ENCODE peak calls at places on chromosomes 2 and 18, in five cellular contexts. G, F, H, U and N are unnamed samples.
A peak's percentile ranks its signal among the peaks of the same experiment; 100 is the strongest.

GRCh38 chr18:26909599-26910290 is 44.2 kb upstream of the AQP4 start:
- DNase-seq in G (no peak), F (no peak), H (no peak), U (no peak), N (no peak)

GRCh38 chr18:777021-777420 is 35.0 kb downstream of the YES1 start:
- DNase-seq in G (no peak), F (no peak), H (no peak), U (no peak), N (no peak)

GRCh38 chr2:18896106-18896505 is 306.7 kb upstream of the NT5C1B start:
- DNase-seq in G (no peak), F (no peak), H (no peak), U (no peak), N (no peak)

GRCh38 chr2:202317080-202317859 is 51.7 kb downstream of the NOP58 start:
- DNase-seq in G (no peak), F (peak; percentile 72), H (no peak), U (peak; percentile 82), N (no peak)

GRCh38 chr2:142585785-142586184 is 291.7 kb upstream of the KYNU start:
- DNase-seq in G (no peak), F (no peak), H (no peak), U (no peak), N (no peak)

GRCh38 chr2:125224830-125225229 is 1199.7 kb downstream of the CNTNAP5 start:
- DNase-seq in G (no peak), F (no peak), H (no peak), U (no peak), N (no peak)

GRCh38 chr2:15669375-15669910 is 77.8 kb downstream of the DDX1 start:
- DNase-seq in G (no peak), F (no peak), H (no peak), U (no peak), N (no peak)

GRCh38 chr2:161041356-161041755 is 118.9 kb upstream of the TANK start:
- DNase-seq in G (no peak), F (no peak), H (no peak), U (no peak), N (no peak)

GRCh38 chr18:9993846-9994660 is 80.2 kb downstream of the VAPA start:
- DNase-seq in G (no peak), F (no peak), H (no peak), U (no peak), N (no peak)

GRCh38 chr2:223366566-223366965 is 235.6 kb downstream of the SCG2 start:
- DNase-seq in G (no peak), F (no peak), H (no peak), U (no peak), N (no peak)

GRCh38 chr18:34691626-34692025 is 18.5 kb upstream of the DTNA start:
- DNase-seq in G (no peak), F (no peak), H (no peak), U (no peak), N (no peak)

GRCh38 chr2:217142649-217143266 is 282.9 kb upstream of the TNP1 start:
- DNase-seq in G (no peak), F (no peak), H (no peak), U (peak; percentile 35), N (no peak)

GRCh38 chr2:45651415-45652089 is at the start of gene PRKCE:
- DNase-seq in G (no peak), F (peak; percentile 79), H (peak; percentile 73), U (no peak), N (no peak)

GRCh38 chr18:69257861-69258458 is 142.7 kb upstream of the DOK6 start:
- DNase-seq in G (no peak), F (no peak), H (no peak), U (peak; percentile 93), N (no peak)

GRCh38 chr2:100919316-100919715 is 82.8 kb upstream of the RPL31 start:
- DNase-seq in G (no peak), F (no peak), H (no peak), U (no peak), N (no peak)

GRCh38 chr18:697771-698170 is 14.7 kb downstream of the ENOSF1 start:
- DNase-seq in G (no peak), F (no peak), H (no peak), U (no peak), N (no peak)

GRCh38 chr2:143877056-143877455 is 642.9 kb downstream of the ZEB2 start:
- DNase-seq in G (no peak), F (no peak), H (no peak), U (peak; percentile 58), N (no peak)

GRCh38 chr2:43298496-43298895 is 72.1 kb upstream of the ZFP36L2 start:
- DNase-seq in G (no peak), F (no peak), H (no peak), U (no peak), N (no peak)

GRCh38 chr18:61926532-61926931 is 33.7 kb upstream of the RNF152 start:
- DNase-seq in G (no peak), F (no peak), H (no peak), U (no peak), N (no peak)

GRCh38 chr18:9335255-9336045 is 877 bp downstream of the TWSG1 start:
- DNase-seq in G (no peak), F (no peak), H (no peak), U (no peak), N (no peak)

GRCh38 chr2:17894005-17894404 is 15.5 kb downstream of the KCNS3 start:
- DNase-seq in G (no peak), F (no peak), H (no peak), U (no peak), N (no peak)